ENCODE peak calls at places on chromosome 20, in six cellular contexts. One of them, this sample, is unnamed.

GRCh38 chr20:51388227-51388626 is 154.3 kb downstream of the NFATC2 start:
- DNase-seq in HCT116: no peak
- DNase-seq in MM.1S: no peak
- DNase-seq in neural progenitor cell: no peak
- DNase-seq in SK-N-SH: no peak
- DNase-seq in PC-3: peak; percentile 93
- DNase-seq in this sample: peak; percentile 89

GRCh38 chr20:54086444-54087134 is 16.2 kb upstream of the BCAS1 start:
- DNase-seq in HCT116: no peak
- DNase-seq in MM.1S: no peak
- DNase-seq in neural progenitor cell: no peak
- DNase-seq in SK-N-SH: no peak
- DNase-seq in PC-3: no peak
- DNase-seq in this sample: peak; percentile 93

GRCh38 chr20:32839227-32839981 is 19.3 kb upstream of the EFCAB8 start:
- DNase-seq in HCT116: no peak
- DNase-seq in MM.1S: no peak
- DNase-seq in neural progenitor cell: no peak
- DNase-seq in SK-N-SH: no peak
- DNase-seq in PC-3: no peak
- DNase-seq in this sample: no peak

GRCh38 chr20:29427201-29428060 is 1830.0 kb upstream of the DEFB115 start:
- DNase-seq in HCT116: no peak
- DNase-seq in MM.1S: no peak
- DNase-seq in neural progenitor cell: no peak
- DNase-seq in SK-N-SH: peak; percentile 66
- DNase-seq in PC-3: no peak
- DNase-seq in this sample: no peak

GRCh38 chr20:45727044-45727443 is 4.9 kb downstream of the SPINT4 start:
- DNase-seq in HCT116: no peak
- DNase-seq in MM.1S: no peak
- DNase-seq in neural progenitor cell: no peak
- DNase-seq in SK-N-SH: no peak
- DNase-seq in PC-3: no peak
- DNase-seq in this sample: peak; percentile 34

GRCh38 chr20:60131375-60131774 is 173.2 kb downstream of the CDH26 start:
- DNase-seq in HCT116: no peak
- DNase-seq in MM.1S: no peak
- DNase-seq in neural progenitor cell: no peak
- DNase-seq in SK-N-SH: no peak
- DNase-seq in PC-3: no peak
- DNase-seq in this sample: no peak

GRCh38 chr20:63378115-63378429 is 16.9 kb upstream of the CHRNA4 start:
- DNase-seq in HCT116: no peak
- DNase-seq in MM.1S: no peak
- DNase-seq in neural progenitor cell: no peak
- DNase-seq in SK-N-SH: no peak
- DNase-seq in PC-3: no peak
- DNase-seq in this sample: no peak

GRCh38 chr20:582204-582603 is 27.9 kb downstream of the TCF15 start:
- DNase-seq in HCT116: no peak
- DNase-seq in MM.1S: no peak
- DNase-seq in neural progenitor cell: no peak
- DNase-seq in SK-N-SH: no peak
- DNase-seq in PC-3: no peak
- DNase-seq in this sample: no peak

GRCh38 chr20:54140927-54141566 is 32.7 kb downstream of the CYP24A1 start:
- DNase-seq in HCT116: no peak
- DNase-seq in MM.1S: no peak
- DNase-seq in neural progenitor cell: no peak
- DNase-seq in SK-N-SH: no peak
- DNase-seq in PC-3: peak; percentile 97
- DNase-seq in this sample: peak; percentile 77

GRCh38 chr20:58007947-58008346 is 220.5 kb downstream of the ANKRD60 start:
- DNase-seq in HCT116: no peak
- DNase-seq in MM.1S: no peak
- DNase-seq in neural progenitor cell: no peak
- DNase-seq in SK-N-SH: no peak
- DNase-seq in PC-3: no peak
- DNase-seq in this sample: no peak

GRCh38 chr20:45991616-45992015 is 17.1 kb upstream of the MMP9 start:
- DNase-seq in HCT116: no peak
- DNase-seq in MM.1S: no peak
- DNase-seq in neural progenitor cell: no peak
- DNase-seq in SK-N-SH: no peak
- DNase-seq in PC-3: no peak
- DNase-seq in this sample: no peak

GRCh38 chr20:58890454-58891075 is 38.0 kb downstream of the GNAS start:
- DNase-seq in HCT116: no peak
- DNase-seq in MM.1S: peak; percentile 31
- DNase-seq in neural progenitor cell: peak; percentile 86
- DNase-seq in SK-N-SH: peak; percentile 96
- DNase-seq in PC-3: peak; percentile 71
- DNase-seq in this sample: peak; percentile 87

GRCh38 chr20:32474009-32474716 is 111.0 kb downstream of the NOL4L start:
- DNase-seq in HCT116: no peak
- DNase-seq in MM.1S: no peak
- DNase-seq in neural progenitor cell: no peak
- DNase-seq in SK-N-SH: peak; percentile 22
- DNase-seq in PC-3: no peak
- DNase-seq in this sample: no peak

GRCh38 chr20:51169813-51170212 is 146.9 kb upstream of the KCNG1 start:
- DNase-seq in HCT116: no peak
- DNase-seq in MM.1S: no peak
- DNase-seq in neural progenitor cell: no peak
- DNase-seq in SK-N-SH: no peak
- DNase-seq in PC-3: no peak
- DNase-seq in this sample: peak; percentile 10

GRCh38 chr20:57064836-57065235 is 201.6 kb downstream of the BMP7 start:
- DNase-seq in HCT116: no peak
- DNase-seq in MM.1S: no peak
- DNase-seq in neural progenitor cell: no peak
- DNase-seq in SK-N-SH: no peak
- DNase-seq in PC-3: no peak
- DNase-seq in this sample: no peak

GRCh38 chr20:35316086-35316485 is 23.9 kb upstream of the FAM83C start:
- DNase-seq in HCT116: no peak
- DNase-seq in MM.1S: no peak
- DNase-seq in neural progenitor cell: no peak
- DNase-seq in SK-N-SH: no peak
- DNase-seq in PC-3: peak; percentile 31
- DNase-seq in this sample: no peak

GRCh38 chr20:62832212-62832922 is 15.5 kb downstream of the COL9A3 start:
- DNase-seq in HCT116: peak; percentile 51
- DNase-seq in MM.1S: peak; percentile 79
- DNase-seq in neural progenitor cell: no peak
- DNase-seq in SK-N-SH: peak; percentile 21
- DNase-seq in PC-3: peak; percentile 76
- DNase-seq in this sample: peak; percentile 21

GRCh38 chr20:11502051-11502450 is 415.6 kb upstream of the BTBD3 start:
- DNase-seq in HCT116: no peak
- DNase-seq in MM.1S: no peak
- DNase-seq in neural progenitor cell: no peak
- DNase-seq in SK-N-SH: no peak
- DNase-seq in PC-3: no peak
- DNase-seq in this sample: peak; percentile 9

GRCh38 chr20:63007722-63008488 is 1.1 kb upstream of the BHLHE23 start:
- DNase-seq in HCT116: no peak
- DNase-seq in MM.1S: no peak
- DNase-seq in neural progenitor cell: peak; percentile 62
- DNase-seq in SK-N-SH: no peak
- DNase-seq in PC-3: no peak
- DNase-seq in this sample: no peak

GRCh38 chr20:64261138-64261537 is 5.6 kb downstream of the PCMTD2 start:
- DNase-seq in HCT116: no peak
- DNase-seq in MM.1S: no peak
- DNase-seq in neural progenitor cell: no peak
- DNase-seq in SK-N-SH: peak; percentile 86
- DNase-seq in PC-3: no peak
- DNase-seq in this sample: peak; percentile 39

GRCh38 chr20:63142933-63143332 is 73.0 kb downstream of the YTHDF1 start:
- DNase-seq in HCT116: no peak
- DNase-seq in MM.1S: no peak
- DNase-seq in neural progenitor cell: no peak
- DNase-seq in SK-N-SH: no peak
- DNase-seq in PC-3: no peak
- DNase-seq in this sample: no peak

GRCh38 chr20:15930324-15931305 is 642.6 kb downstream of the KIF16B start:
- DNase-seq in HCT116: no peak
- DNase-seq in MM.1S: no peak
- DNase-seq in neural progenitor cell: peak; percentile 47
- DNase-seq in SK-N-SH: peak; percentile 39
- DNase-seq in PC-3: peak; percentile 84
- DNase-seq in this sample: peak; percentile 64

GRCh38 chr20:39822667-39823066 is 860.5 kb downstream of the DHX35 start:
- DNase-seq in HCT116: no peak
- DNase-seq in MM.1S: no peak
- DNase-seq in neural progenitor cell: no peak
- DNase-seq in SK-N-SH: no peak
- DNase-seq in PC-3: no peak
- DNase-seq in this sample: peak; percentile 80

GRCh38 chr20:4063631-4064030 is 48.3 kb upstream of the RNF24 start:
- DNase-seq in HCT116: no peak
- DNase-seq in MM.1S: no peak
- DNase-seq in neural progenitor cell: no peak
- DNase-seq in SK-N-SH: no peak
- DNase-seq in PC-3: no peak
- DNase-seq in this sample: peak; percentile 45

GRCh38 chr20:63967330-63968135 is 2.2 kb downstream of the ZNF512B start:
- DNase-seq in HCT116: no peak
- DNase-seq in MM.1S: no peak
- DNase-seq in neural progenitor cell: no peak
- DNase-seq in SK-N-SH: no peak
- DNase-seq in PC-3: no peak
- DNase-seq in this sample: no peak

GRCh38 chr20:62310757-62311121 is 7.9 kb downstream of the ADRM1 start:
- DNase-seq in HCT116: no peak
- DNase-seq in MM.1S: no peak
- DNase-seq in neural progenitor cell: no peak
- DNase-seq in SK-N-SH: no peak
- DNase-seq in PC-3: no peak
- DNase-seq in this sample: no peak

DNA sequence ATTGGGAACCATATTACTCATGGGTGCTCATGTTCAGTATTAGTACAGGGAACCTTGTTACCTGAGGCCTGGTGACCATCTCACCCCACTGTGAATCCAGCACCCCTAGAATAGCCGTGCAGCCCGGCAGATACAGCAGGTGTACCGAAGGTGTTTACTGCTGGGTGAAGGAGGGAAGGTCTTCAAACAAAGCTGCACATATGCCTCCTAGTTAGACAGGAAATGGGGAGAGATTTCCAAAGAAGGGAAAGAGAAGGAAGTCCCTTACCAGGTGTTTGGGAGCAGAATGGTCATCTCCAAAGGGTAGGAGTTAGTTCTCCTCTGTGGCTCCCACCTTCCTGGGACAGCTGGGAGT is 2.4 kb upstream of the CST1 start:
- DNase-seq in HCT116: no peak
- DNase-seq in MM.1S: no peak
- DNase-seq in neural progenitor cell: no peak
- DNase-seq in SK-N-SH: no peak
- DNase-seq in PC-3: no peak
- DNase-seq in this sample: no peak
- H3K27me3 ChIP-seq in HCT116: no peaks in the 10 kb centered on the region
- H3K27me3 ChIP-seq in MM.1S: no peaks in the 10 kb centered on the region
- H3K27me3 ChIP-seq in neural progenitor cell: peaks cover 10% of the 10 kb centered on the region
- H3K27me3 ChIP-seq in SK-N-SH: no peaks in the 10 kb centered on the region
- H3K27me3 ChIP-seq in PC-3: no peaks in the 10 kb centered on the region
- H3K27me3 ChIP-seq in this sample: no peaks in the 10 kb centered on the region

GRCh38 chr20:36856691-36857635 is 19.0 kb upstream of the TLDC2 start:
- DNase-seq in HCT116: no peak
- DNase-seq in MM.1S: no peak
- DNase-seq in neural progenitor cell: no peak
- DNase-seq in SK-N-SH: no peak
- DNase-seq in PC-3: peak; percentile 32
- DNase-seq in this sample: peak; percentile 58
- H3K9ac ChIP-seq in HCT116: no peak overlapping the region
- H3K9ac ChIP-seq in MM.1S: no peak overlapping the region
- H3K9ac ChIP-seq in neural progenitor cell: no peak overlapping the region
- H3K9ac ChIP-seq in SK-N-SH: peak overlapping the region; percentile 39
- H3K9ac ChIP-seq in PC-3: no peak overlapping the region
- H3K9ac ChIP-seq in this sample: peak overlapping the region; percentile 17

DNA sequence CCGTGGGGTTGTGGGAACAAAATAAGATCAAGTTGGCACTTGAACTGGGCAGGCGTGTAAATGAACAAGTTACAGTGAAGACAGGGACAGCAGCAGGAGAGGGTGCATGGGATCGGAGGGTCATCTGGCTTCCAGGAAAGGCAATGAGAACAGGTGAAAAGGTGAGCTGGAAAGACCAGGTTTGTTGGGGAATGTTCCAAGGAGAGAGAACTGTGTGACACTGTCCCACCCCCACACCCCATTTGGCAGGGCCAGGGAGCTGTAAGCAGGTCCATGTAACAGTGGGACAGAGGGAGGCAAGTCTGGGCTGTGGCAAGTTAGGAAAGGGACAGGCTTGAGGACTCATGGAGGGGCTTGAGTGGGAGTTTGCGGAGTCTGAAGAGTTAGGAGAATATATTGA is 761 bp downstream of the SGK2 start:
- DNase-seq in HCT116: no peak
- DNase-seq in MM.1S: no peak
- DNase-seq in neural progenitor cell: no peak
- DNase-seq in SK-N-SH: no peak
- DNase-seq in PC-3: no peak
- DNase-seq in this sample: no peak
- TF ChIP-seq EZH2phosphoT487 in HCT116: no peak
- TF ChIP-seq EZH2phosphoT487 in MM.1S: no peak
- TF ChIP-seq EZH2phosphoT487 in neural progenitor cell: no peak
- TF ChIP-seq EZH2phosphoT487 in SK-N-SH: no peak
- TF ChIP-seq EZH2phosphoT487 in PC-3: no peak
- TF ChIP-seq EZH2phosphoT487 in this sample: no peak

GRCh38 chr20:37615507-37616425 is 78.1 kb upstream of the CTNNBL1 start:
- DNase-seq in HCT116: peak; percentile 46
- DNase-seq in MM.1S: peak; percentile 37
- DNase-seq in neural progenitor cell: peak; percentile 60
- DNase-seq in SK-N-SH: peak; percentile 53
- DNase-seq in PC-3: peak; percentile 83
- DNase-seq in this sample: peak; percentile 32

GRCh38 chr20:37611346-37611745 is 82.5 kb upstream of the CTNNBL1 start:
- DNase-seq in HCT116: no peak
- DNase-seq in MM.1S: no peak
- DNase-seq in neural progenitor cell: no peak
- DNase-seq in SK-N-SH: no peak
- DNase-seq in PC-3: no peak
- DNase-seq in this sample: no peak

GRCh38 chr20:37611852-37612251 is 82.0 kb upstream of the CTNNBL1 start:
- DNase-seq in HCT116: no peak
- DNase-seq in MM.1S: no peak
- DNase-seq in neural progenitor cell: no peak
- DNase-seq in SK-N-SH: no peak
- DNase-seq in PC-3: no peak
- DNase-seq in this sample: no peak

GRCh38 chr20:37610203-37610798 is 82.6 kb upstream of the BLCAP start:
- DNase-seq in HCT116: no peak
- DNase-seq in MM.1S: no peak
- DNase-seq in neural progenitor cell: no peak
- DNase-seq in SK-N-SH: no peak
- DNase-seq in PC-3: no peak
- DNase-seq in this sample: no peak
- H3K27me3 ChIP-seq in HCT116: peaks cover 8% of the 10 kb centered on the region
- H3K27me3 ChIP-seq in MM.1S: peaks cover 3% of the 10 kb centered on the region
- H3K27me3 ChIP-seq in neural progenitor cell: no peaks in the 10 kb centered on the region
- H3K27me3 ChIP-seq in SK-N-SH: no peaks in the 10 kb centered on the region
- H3K27me3 ChIP-seq in PC-3: peaks cover 12% of the 10 kb centered on the region
- H3K27me3 ChIP-seq in this sample: no peaks in the 10 kb centered on the region

GRCh38 chr20:49724637-49725606 is 11.2 kb upstream of the B4GALT5 start:
- DNase-seq in HCT116: no peak
- DNase-seq in MM.1S: no peak
- DNase-seq in neural progenitor cell: no peak
- DNase-seq in SK-N-SH: no peak
- DNase-seq in PC-3: peak; percentile 38
- DNase-seq in this sample: peak; percentile 47
- H3K9ac ChIP-seq in HCT116: no peak overlapping the region
- H3K9ac ChIP-seq in MM.1S: no peak overlapping the region
- H3K9ac ChIP-seq in neural progenitor cell: no peak overlapping the region
- H3K9ac ChIP-seq in SK-N-SH: no peak overlapping the region
- H3K9ac ChIP-seq in PC-3: no peak overlapping the region
- H3K9ac ChIP-seq in this sample: no peak overlapping the region